ENCODE peak calls at places on chromosomes 1 and 21, in four cellular contexts. Z, D, L and F are unnamed samples.

GRCh38 chr1:244964112-244964971 is 100.0 kb upstream of the HNRNPU start:
- DNase-seq in L (peak; percentile 90), D (no peak), Z (no peak), F (no peak)

GRCh38 chr1:154992721-154993571 is 440 bp upstream of the LENEP start:
- DNase-seq in D (no peak), L (peak; percentile 58), Z (no peak), F (no peak)

GRCh38 chr1:41098657-41099207 is 77.2 kb upstream of the SLFNL1 start:
- DNase-seq in Z (no peak), L (no peak), D (no peak), F (no peak)

GRCh38 chr1:84504580-84505021 is 1.6 kb upstream of the SPATA1 start:
- DNase-seq in Z (no peak), L (peak; percentile 83), D (no peak), F (no peak)

GRCh38 chr21:14486869-14487268 is 59.2 kb downstream of the SAMSN1 start:
- DNase-seq in Z (no peak), D (no peak), L (no peak), F (no peak)

GRCh38 chr21:27646691-27647090 is 679.8 kb upstream of the ADAMTS5 start:
- DNase-seq in L (no peak), Z (no peak), D (no peak), F (no peak)

GRCh38 chr1:172278478-172278877 is 142.0 kb upstream of the C1orf105 start:
- DNase-seq in Z (no peak), L (peak; percentile 82), D (no peak), F (no peak)

GRCh38 chr21:45050361-45050785 is 24.0 kb upstream of the ADARB1 start:
- DNase-seq in D (no peak), L (no peak), Z (no peak), F (no peak)

GRCh38 chr1:84988588-84988987 is 8.3 kb downstream of the MCOLN2 start:
- DNase-seq in Z (no peak), L (no peak), D (no peak), F (no peak)

GRCh38 chr1:92972413-92973129 is 11.3 kb upstream of the DIPK1A start:
- DNase-seq in L (no peak), D (no peak), Z (no peak), F (no peak)

GRCh38 chr1:92969517-92969916 is 8.3 kb upstream of the DIPK1A start:
- DNase-seq in L (no peak), Z (no peak), D (no peak), F (no peak)

GRCh38 chr1:92965003-92965402 is 3.7 kb upstream of the DIPK1A start:
- DNase-seq in Z (no peak), D (no peak), L (no peak), F (no peak)

GRCh38 chr1:92970990-92971689 is 9.9 kb upstream of the DIPK1A start:
- DNase-seq in D (no peak), Z (no peak), L (no peak), F (no peak)

DNA sequence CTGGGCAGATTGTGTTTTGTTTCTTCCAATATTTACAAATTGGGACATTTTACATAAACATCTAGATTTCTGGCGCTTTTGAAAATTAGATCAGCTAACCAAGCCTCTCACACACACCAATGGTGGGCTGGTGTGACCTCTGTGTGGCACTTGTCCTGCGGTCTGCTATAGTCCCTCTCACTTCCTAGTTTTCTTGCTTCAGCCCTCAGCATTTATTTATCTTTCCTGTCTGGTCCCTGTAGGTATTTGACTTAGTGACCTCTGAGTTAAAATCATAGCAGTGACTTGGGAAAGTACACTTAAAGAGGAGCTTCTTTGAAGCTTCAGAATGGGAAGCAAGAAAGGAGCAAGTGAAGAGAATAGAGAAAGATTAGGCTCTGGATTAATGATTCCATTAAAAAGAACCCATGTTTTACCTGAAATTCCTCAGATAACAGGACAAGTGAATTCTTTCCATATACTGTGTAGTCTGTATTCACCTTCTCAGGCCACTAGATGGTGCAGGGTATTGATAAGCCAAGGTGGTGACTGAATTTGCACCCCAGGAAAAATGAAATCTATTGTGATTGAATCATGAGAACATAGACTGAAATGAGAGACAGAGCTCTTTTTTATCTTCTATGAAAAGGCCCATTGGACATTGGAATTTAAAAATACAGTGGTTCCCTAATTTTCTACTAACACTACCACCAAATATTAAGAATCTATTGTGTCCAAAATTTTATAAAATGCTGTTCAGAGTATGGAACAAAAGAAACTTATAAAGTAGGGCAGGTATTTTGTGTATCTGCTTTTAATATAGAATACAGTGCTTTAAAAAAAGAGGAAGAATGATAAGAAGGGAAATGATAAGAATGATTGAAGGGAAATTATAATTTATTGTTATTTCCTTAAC is 7.1 kb upstream of the DIPK1A start:
- DNase-seq in L (no peak), Z (no peak), D (no peak), F (no peak)
- TF ChIP-seq CTCF in L (peak; percentile 46), Z (peak; percentile 38), D (peak; percentile 38), F (peak; percentile 17)

GRCh38 chr1:223760833-223761232 is 48.5 kb downstream of the CAPN2 start:
- DNase-seq in Z (peak; percentile 9), L (no peak), D (no peak), F (no peak)

GRCh38 chr1:223756806-223757700 is 44.7 kb downstream of the CAPN2 start:
- DNase-seq in D (no peak), Z (peak; percentile 94), L (no peak), F (no peak)

GRCh38 chr1:223758734-223759133 is 46.4 kb downstream of the CAPN2 start:
- DNase-seq in D (no peak), Z (no peak), L (no peak), F (no peak)

GRCh38 chr1:223761416-223761815 is 49.1 kb downstream of the CAPN2 start:
- DNase-seq in Z (peak; percentile 7), L (peak; percentile 27), D (no peak), F (no peak)

DNA sequence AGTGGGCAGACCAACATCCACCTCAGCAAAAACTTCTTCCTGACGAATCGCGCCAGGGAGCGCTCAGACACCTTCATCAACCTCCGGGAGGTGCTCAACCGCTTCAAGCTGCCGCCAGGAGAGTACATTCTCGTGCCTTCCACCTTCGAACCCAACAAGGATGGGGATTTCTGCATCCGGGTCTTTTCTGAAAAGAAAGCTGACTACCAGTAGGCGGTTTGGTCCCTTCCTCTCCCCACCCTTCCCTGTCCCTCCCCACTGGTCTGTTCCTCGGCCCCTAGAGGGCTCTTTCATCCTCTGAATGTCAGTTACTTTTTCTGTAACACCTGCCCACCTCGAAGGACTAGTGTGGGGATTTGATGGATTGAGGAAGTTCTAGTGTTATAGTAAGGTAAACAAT is 46.9 kb downstream of the CAPN2 start:
- DNase-seq in L (no peak), D (no peak), Z (peak; percentile 12), F (no peak)
- TF ChIP-seq CTCF in L (no peak), D (no peak), Z (no peak), F (no peak)

DNA sequence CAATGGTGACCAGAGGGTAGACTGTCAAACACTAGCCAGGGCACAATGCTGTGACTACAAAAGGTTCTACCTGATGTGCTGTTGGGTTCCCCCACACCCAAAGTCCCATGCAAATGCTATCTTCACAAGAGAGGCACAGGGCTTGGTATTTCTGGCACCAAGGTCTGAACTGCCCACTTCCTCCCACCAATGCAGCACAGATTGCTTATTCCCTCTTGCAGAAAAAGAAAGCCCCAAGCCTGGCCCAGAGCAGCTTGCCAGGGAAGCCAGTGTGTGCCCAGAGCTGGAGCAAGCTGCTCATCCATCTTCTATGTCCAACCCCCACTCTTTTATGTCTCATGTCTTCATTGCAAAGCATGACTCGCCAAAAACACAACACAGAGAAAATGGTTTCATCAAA is 149.4 kb upstream of the CAMK1G start:
- DNase-seq in D (peak; percentile 71), Z (no peak), L (no peak), F (no peak)
- TF ChIP-seq CTCF in D (no peak), Z (no peak), L (no peak), F (no peak)

GRCh38 chr1:203835476-203835875 is 25.9 kb upstream of the SNRPE start:
- DNase-seq in Z (no peak), L (no peak), D (no peak), F (no peak)
- TF ChIP-seq CTCF in Z (no peak), L (no peak), D (no peak), F (no peak)

GRCh38 chr21:36609654-36610053 is 89.3 kb upstream of the SIM2 start:
- DNase-seq in D (no peak), Z (no peak), L (no peak), F (no peak)

GRCh38 chr21:36610201-36610600 is 88.7 kb upstream of the SIM2 start:
- DNase-seq in L (peak; percentile 57), D (no peak), Z (no peak), F (no peak)

GRCh38 chr21:36613064-36613463 is 85.9 kb upstream of the SIM2 start:
- DNase-seq in D (no peak), L (peak; percentile 79), Z (no peak), F (no peak)

GRCh38 chr21:36613554-36613953 is 85.4 kb upstream of the SIM2 start:
- DNase-seq in Z (no peak), L (no peak), D (no peak), F (no peak)

DNA sequence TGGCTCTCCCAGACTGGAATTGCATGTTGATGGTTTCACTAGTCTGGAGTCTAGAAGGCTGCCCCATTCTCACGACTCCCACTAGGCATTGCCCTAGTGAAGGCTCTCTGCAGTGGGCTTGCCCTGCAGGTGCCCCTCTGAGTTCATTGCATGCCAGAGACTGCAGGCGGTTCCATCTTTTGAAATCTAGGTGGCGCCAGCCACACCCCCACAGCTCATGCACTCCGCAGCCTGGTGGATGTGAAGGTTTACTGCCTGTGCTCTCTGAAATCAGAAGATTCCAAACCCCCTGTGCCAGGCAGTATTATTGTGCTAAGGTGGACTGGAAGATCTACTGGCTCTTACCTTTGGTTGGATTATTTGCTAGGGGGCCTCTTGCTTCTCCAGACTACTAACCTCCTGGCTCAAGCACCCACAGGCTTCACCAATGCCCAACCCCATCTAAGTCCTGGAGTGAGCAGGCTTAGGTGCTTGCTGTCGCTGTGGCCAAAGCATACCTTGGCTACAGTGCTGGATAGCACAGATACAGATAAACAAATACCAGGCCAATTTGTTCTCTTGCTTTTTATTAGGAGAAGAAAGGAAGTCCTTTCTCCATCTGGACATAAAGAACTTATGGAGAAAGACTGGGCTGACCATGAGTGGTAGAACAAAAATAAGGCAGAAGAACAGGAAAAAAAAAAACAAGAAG is 83.5 kb upstream of the SIM2 start:
- DNase-seq in Z (no peak), L (no peak), D (no peak), F (no peak)
- TF ChIP-seq CTCF in Z (peak; percentile 2), L (peak; percentile 5), D (no peak), F (no peak)

GRCh38 chr21:42845296-42845965 is 33.9 kb downstream of the WDR4 start:
- DNase-seq in D (peak; percentile 42), L (no peak), Z (peak; percentile 3), F (peak; percentile 58)

GRCh38 chr21:42843021-42843420 is 36.3 kb downstream of the WDR4 start:
- DNase-seq in L (no peak), D (no peak), Z (no peak), F (no peak)

GRCh38 chr21:42847051-42847707 is 32.2 kb downstream of the WDR4 start:
- DNase-seq in Z (no peak), L (no peak), D (peak; percentile 21), F (no peak)

GRCh38 chr21:42846221-42846620 is 33.1 kb downstream of the WDR4 start:
- DNase-seq in D (peak; percentile 14), Z (no peak), L (no peak), F (no peak)

DNA sequence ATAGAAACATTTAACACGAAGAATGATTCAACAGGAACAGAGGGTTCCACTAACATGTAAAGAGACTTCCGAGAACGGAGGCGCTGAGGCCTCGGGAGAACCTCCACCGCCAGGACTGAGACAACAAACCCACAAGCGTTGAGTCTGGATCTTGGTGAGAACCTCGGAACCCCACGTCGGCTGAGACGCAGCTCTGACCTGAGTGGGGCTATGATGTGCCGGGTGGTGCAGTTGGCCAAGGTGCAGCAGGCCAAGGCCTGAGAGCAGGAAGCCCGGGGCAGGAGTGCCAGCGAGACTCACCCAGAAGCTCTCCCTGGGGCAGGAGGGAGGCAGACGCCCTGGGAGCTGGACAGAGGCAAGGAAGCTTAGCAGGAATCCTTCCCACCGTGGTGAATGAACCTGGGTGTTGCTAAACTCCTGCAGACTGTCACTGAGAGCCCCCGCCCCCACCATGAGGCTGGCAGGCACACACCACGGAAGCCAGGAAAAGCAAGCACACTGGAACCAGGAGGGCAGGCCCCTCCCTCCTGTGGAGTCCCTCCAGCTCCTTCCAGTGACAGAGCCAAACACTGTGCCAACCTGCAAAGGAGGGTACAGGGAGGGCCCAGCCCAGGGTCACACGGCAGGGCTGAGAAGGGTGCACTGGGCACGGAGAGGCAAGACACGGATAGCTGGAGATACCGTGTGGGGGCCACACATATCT is 34.8 kb downstream of the WDR4 start:
- DNase-seq in L (no peak), D (peak; percentile 43), Z (no peak), F (peak; percentile 66)
- TF ChIP-seq CTCF in L (no peak), D (no peak), Z (no peak), F (no peak)